ENCODE peak calls at places on chromosomes 12 and 14, in four cellular contexts. T is sigmoid colon, H is left ventricle myocardium inferior, G is 8988T. V is an unnamed sample.

GRCh38 chr14:24332094-24332983 is 2.5 kb downstream of the ADCY4 start:
- DNase-seq in T (peak), H (peak), G (peak), V (no peak)

GRCh38 chr14:83706555-83706954 is 1823.4 kb upstream of the FLRT2 start:
- DNase-seq in T (no peak), H (no peak), G (no peak), V (no peak)

GRCh38 chr12:57852620-57853509 is 6.3 kb upstream of the CTDSP2 start:
- DNase-seq in T (peak), H (peak), G (no peak), V (no peak)

GRCh38 chr12:109592195-109592904 is 18.8 kb downstream of the MVK start:
- DNase-seq in T (no peak), H (peak), G (no peak), V (no peak)

GRCh38 chr12:123389560-123390351 is 5.8 kb downstream of the KMT5A start:
- DNase-seq in T (peak), H (peak), G (peak), V (no peak)

GRCh38 chr14:105416671-105417070 is 3.0 kb upstream of the MTA1 start:
- DNase-seq in T (no peak), H (no peak), G (no peak), V (no peak)

GRCh38 chr12:95182868-95183415 is 34.3 kb downstream of the FGD6 start:
- DNase-seq in T (no peak), H (no peak), G (no peak), V (no peak)

GRCh38 chr12:1528791-1529190 is 65.6 kb downstream of the FBXL14 start:
- DNase-seq in T (peak), H (no peak), G (no peak), V (peak)

GRCh38 chr12:120350576-120351350 is 18.2 kb downstream of the MSI1 start:
- DNase-seq in T (no peak), H (no peak), G (no peak), V (no peak)

GRCh38 chr12:130687190-130687589 is 28.9 kb downstream of the RIMBP2 start:
- DNase-seq in T (no peak), H (no peak), G (no peak), V (no peak)

GRCh38 chr12:49968431-49968830 is 4.3 kb upstream of the AQP6 start:
- DNase-seq in T (peak), H (no peak), G (no peak), V (no peak)

GRCh38 chr12:47651368-47652254 is 54.2 kb downstream of the RPAP3 start:
- DNase-seq in T (peak), H (peak), G (no peak), V (no peak)

GRCh38 chr12:14716848-14717444 is 20.5 kb upstream of the GUCY2C start:
- DNase-seq in T (no peak), H (no peak), G (peak), V (no peak)

GRCh38 chr14:70622111-70622712 is 19.5 kb upstream of the TTC9 start:
- DNase-seq in T (no peak), H (no peak), G (no peak), V (no peak)

GRCh38 chr14:89549381-89550102 is 132.5 kb upstream of the FOXN3 start:
- DNase-seq in T (no peak), H (no peak), G (no peak), V (no peak)

GRCh38 chr14:103629503-103630121 is 601 bp downstream of the KLC1 start:
- DNase-seq in T (peak), H (peak), G (peak), V (no peak)

GRCh38 chr12:131528144-131528543 is 182.7 kb upstream of the SFSWAP start:
- DNase-seq in T (no peak), H (no peak), G (no peak), V (no peak)

GRCh38 chr12:26135010-26135420 is 10.2 kb upstream of the BHLHE41 start:
- DNase-seq in T (no peak), H (no peak), G (no peak), V (no peak)

GRCh38 chr12:15013634-15014169 is 40.9 kb downstream of the PDE6H start:
- DNase-seq in T (no peak), H (no peak), G (no peak), V (no peak)

GRCh38 chr12:99706736-99707473 is 59.4 kb downstream of the GARIN6 start:
- DNase-seq in T (no peak), H (no peak), G (no peak), V (no peak)

GRCh38 chr14:61404637-61405036 is 83.3 kb downstream of the PRKCH start:
- DNase-seq in T (no peak), H (no peak), G (no peak), V (no peak)

GRCh38 chr14:33848706-33849454 is 102.0 kb downstream of the EGLN3 start:
- DNase-seq in T (peak), H (peak), G (peak), V (no peak)

GRCh38 chr14:94615254-94615653 is 3.1 kb downstream of the SERPINA3 start:
- DNase-seq in T (peak), H (no peak), G (no peak), V (no peak)

GRCh38 chr14:99685061-99685995 is 1.2 kb downstream of the CYP46A1 start:
- DNase-seq in T (peak), H (no peak), G (no peak), V (no peak)

GRCh38 chr12:107344035-107344808 is 250.9 kb upstream of the CRY1 start:
- DNase-seq in T (no peak), H (no peak), G (peak), V (no peak)

GRCh38 chr12:81077329-81077685 is 572 bp upstream of the ACSS3 start:
- DNase-seq in T (no peak), H (peak), G (no peak), V (no peak)

GRCh38 chr14:105086833-105087307 is 21.6 kb upstream of the GPR132 start:
- DNase-seq in T (peak), H (peak), G (peak), V (peak)

GRCh38 chr14:99575043-99576023 is 28.7 kb downstream of the CCDC85C start:
- DNase-seq in T (no peak), H (peak), G (no peak), V (peak)

GRCh38 chr12:119674560-119674959 is 6.6 kb downstream of the PRKAB1 start:
- DNase-seq in T (no peak), H (no peak), G (no peak), V (no peak)

GRCh38 chr14:35678403-35679028 is 130.6 kb downstream of the RALGAPA1 start:
- DNase-seq in T (no peak), H (no peak), G (no peak), V (no peak)

GRCh38 chr12:65941388-65941787 is 117.1 kb downstream of the HMGA2 start:
- DNase-seq in T (no peak), H (no peak), G (no peak), V (no peak)

GRCh38 chr12:104285740-104286537 is 17.6 kb upstream of the EID3 start:
- DNase-seq in T (no peak), H (no peak), G (no peak), V (no peak)

GRCh38 chr12:120247621-120248030 is 17.9 kb downstream of the PXN start:
- DNase-seq in T (no peak), H (no peak), G (no peak), V (no peak)

V was measured in RWPE2.